ENCODE peak calls at places on chromosomes 7 and 10, in six cellular contexts. R is CD8-positive, alpha-beta memory T cell; Q is fibroblast of lung; Y is H7; B is mammary epithelial cell; P is CD4-positive, alpha-beta memory T cell. L is an unnamed sample.

GRCh38 chr7:24227068-24227467 is 56.9 kb upstream of the NPY start:
- DNase-seq in B (no peak), Y (no peak), R (no peak), Q (no peak), P (peak; percentile 8), L (no peak)

GRCh38 chr7:22443370-22444180 is 56.4 kb downstream of the STEAP1B start:
- DNase-seq in R (no peak), Y (no peak), B (peak; percentile 24), P (no peak), Q (peak; percentile 50), L (no peak)

GRCh38 chr7:43636093-43636492 is 53.2 kb downstream of the STK17A start:
- DNase-seq in Q (peak; percentile 93), B (peak; percentile 91), P (no peak), R (no peak), Y (no peak), L (peak; percentile 14)

GRCh38 chr7:111083423-111083822 is 7.5 kb upstream of the LRRN3 start:
- DNase-seq in R (peak; percentile 84), Y (no peak), Q (peak; percentile 69), P (peak; percentile 66), B (no peak), L (no peak)

GRCh38 chr10:89332092-89332633 is 4.4 kb downstream of the IFIT3 start:
- DNase-seq in B (peak; percentile 45), Y (no peak), Q (peak; percentile 60), R (peak; percentile 60), P (peak; percentile 55), L (no peak)

GRCh38 chr7:92159-92767 is 100.1 kb upstream of the FAM20C start:
- DNase-seq in Q (no peak), P (no peak), R (no peak), Y (peak; percentile 59), B (no peak), L (no peak)

GRCh38 chr10:6478722-6479121 is 101.4 kb downstream of the PRKCQ start:
- DNase-seq in R (no peak), Y (peak; percentile 43), Q (no peak), P (no peak), B (no peak), L (no peak)

GRCh38 chr7:134605978-134606923 is 40.4 kb upstream of the BPGM start:
- DNase-seq in Y (peak; percentile 37), Q (peak; percentile 34), B (no peak), R (peak; percentile 46), P (peak; percentile 52), L (peak; percentile 26)

GRCh38 chr10:29011511-29011910 is 277.4 kb upstream of the LYZL1 start:
- DNase-seq in R (no peak), Q (peak; percentile 57), P (no peak), Y (no peak), B (no peak), L (no peak)

GRCh38 chr10:3067859-3068179 is 471 bp downstream of the PFKP start:
- DNase-seq in Y (peak; percentile 81), Q (no peak), P (no peak), R (no peak), B (no peak), L (no peak)

GRCh38 chr10:49144021-49144720 is 10.3 kb upstream of the FAM170B start:
- DNase-seq in B (no peak), Y (no peak), Q (no peak), P (no peak), R (no peak), L (no peak)

GRCh38 chr7:665251-665650 is 61.2 kb upstream of the DNAAF5 start:
- DNase-seq in Y (peak; percentile 84), Q (peak; percentile 65), P (no peak), B (no peak), R (no peak), L (no peak)

GRCh38 chr7:18552311-18552916 is 56.9 kb downstream of the HDAC9 start:
- DNase-seq in Y (no peak), B (no peak), P (no peak), R (no peak), Q (no peak), L (no peak)

GRCh38 chr10:6694447-6695155 is 114.5 kb upstream of the PRKCQ start:
- DNase-seq in B (peak; percentile 41), Y (no peak), Q (peak; percentile 10), R (no peak), P (no peak), L (peak; percentile 72)

DNA sequence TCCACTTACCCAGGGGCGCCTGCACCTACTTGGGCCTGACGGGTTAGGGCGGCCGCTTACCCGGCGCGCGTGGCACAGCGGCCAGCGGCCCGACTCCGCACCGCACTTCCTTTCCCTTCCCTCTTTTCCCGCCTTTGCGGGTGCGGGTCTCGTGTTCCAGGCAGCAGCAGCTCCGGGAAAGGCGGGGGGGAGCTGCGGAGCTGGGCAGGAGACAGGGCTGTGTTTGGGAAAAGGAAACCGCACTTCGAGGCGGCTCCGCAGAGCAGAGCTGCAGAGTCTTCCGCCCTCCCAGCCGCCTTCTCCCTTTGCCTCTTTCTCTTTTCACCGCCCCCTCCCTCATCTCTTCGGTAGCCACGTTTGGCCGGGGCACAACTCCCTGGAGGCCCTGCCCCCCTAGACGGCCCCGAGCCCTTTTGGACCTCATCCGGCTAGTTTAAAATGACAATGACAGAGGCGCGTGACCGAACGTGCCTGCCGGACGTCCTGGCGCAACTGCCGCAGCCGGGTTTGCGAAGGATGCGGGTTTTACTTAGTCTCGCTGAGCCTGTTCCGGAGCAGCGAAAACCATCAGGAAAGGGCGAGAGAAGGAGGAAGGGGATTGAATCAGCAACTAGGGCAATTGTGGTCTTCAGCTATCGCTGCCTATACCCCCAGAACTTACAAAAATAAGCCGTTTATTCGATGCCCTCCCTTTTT is 7.9 kb upstream of the PAX2 start:
- DNase-seq in Q (no peak), Y (peak; percentile 91), R (no peak), B (no peak), P (no peak), L (no peak)
- H3K27me3 ChIP-seq in Q (peaks cover 88% of the 10 kb centered on the region), Y (peaks cover 100% of the 10 kb centered on the region), R (peaks cover 64% of the 10 kb centered on the region), B (peaks cover 75% of the 10 kb centered on the region), P (peaks cover 53% of the 10 kb centered on the region), L (peaks cover 41% of the 10 kb centered on the region)

DNA sequence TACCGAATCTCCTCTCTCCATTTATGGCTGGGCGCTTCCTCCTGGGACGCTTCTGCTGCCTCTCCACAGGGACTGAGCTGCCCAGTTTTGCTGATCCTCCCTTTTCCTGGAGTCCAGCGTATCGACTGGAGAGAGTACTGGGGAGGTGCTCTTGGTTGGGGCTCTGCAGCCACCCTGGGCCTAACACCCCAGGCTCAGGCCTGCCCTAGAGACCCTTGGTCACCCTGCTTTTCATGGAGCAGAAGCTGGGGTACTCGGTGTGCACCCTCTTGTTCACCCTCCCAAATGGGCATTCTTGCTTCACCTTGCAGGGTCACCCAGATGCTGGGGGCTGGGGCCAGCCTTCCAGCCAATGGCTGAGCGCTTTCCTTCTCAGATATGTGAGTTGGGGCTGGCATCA is 88.8 kb upstream of the RET start:
- DNase-seq in P (no peak), Q (no peak), Y (peak; percentile 31), B (no peak), R (no peak), L (no peak)
- H3K4me3 ChIP-seq in P (no peak overlapping the region), Q (no peak overlapping the region), Y (no peak overlapping the region), B (no peak overlapping the region), R (no peak overlapping the region), L (no peak overlapping the region)

GRCh38 chr7:30149640-30150272 is 15.0 kb downstream of the MTURN start:
- DNase-seq in Y (no peak), Q (no peak), P (no peak), B (no peak), R (no peak), L (no peak)
- H3K27me3 ChIP-seq in Y (no peaks in the 10 kb centered on the region), Q (no peaks in the 10 kb centered on the region), P (no peaks in the 10 kb centered on the region), B (no peaks in the 10 kb centered on the region), R (no peaks in the 10 kb centered on the region), L (no peaks in the 10 kb centered on the region)

GRCh38 chr10:128712661-128713060 is 586.4 kb upstream of the MKI67 start:
- DNase-seq in Y (no peak), B (no peak), P (no peak), Q (no peak), R (no peak), L (no peak)
- H3K4me3 ChIP-seq in Y (no peak overlapping the region), B (no peak overlapping the region), P (no peak overlapping the region), Q (no peak overlapping the region), R (no peak overlapping the region), L (no peak overlapping the region)

GRCh38 chr7:158589653-158590052 is 2.0 kb upstream of the PTPRN2 start:
- DNase-seq in Q (no peak), R (no peak), Y (no peak), P (no peak), B (no peak), L (no peak)
- H3K27me3 ChIP-seq in Q (peaks cover 27% of the 10 kb centered on the region), R (peaks cover 25% of the 10 kb centered on the region), Y (peaks cover 52% of the 10 kb centered on the region), P (peaks cover 16% of the 10 kb centered on the region), B (peaks cover 10% of the 10 kb centered on the region), L (no peaks in the 10 kb centered on the region)

GRCh38 chr10:25177754-25178135 is 2.9 kb downstream of the GPR158 start:
- DNase-seq in P (no peak), B (no peak), Q (no peak), R (no peak), Y (no peak), L (no peak)

GRCh38 chr10:25177093-25177753 is 2.4 kb downstream of the GPR158 start:
- DNase-seq in Y (no peak), B (no peak), Q (no peak), R (no peak), P (no peak), L (no peak)

GRCh38 chr10:25175527-25176420 is 973 bp downstream of the GPR158 start:
- DNase-seq in Y (peak; percentile 72), Q (peak; percentile 31), P (no peak), R (no peak), B (no peak), L (no peak)

GRCh38 chr10:25176421-25176968 is 1.7 kb downstream of the GPR158 start:
- DNase-seq in R (no peak), Y (peak; percentile 61), P (no peak), Q (peak; percentile 4), B (no peak), L (no peak)

DNA sequence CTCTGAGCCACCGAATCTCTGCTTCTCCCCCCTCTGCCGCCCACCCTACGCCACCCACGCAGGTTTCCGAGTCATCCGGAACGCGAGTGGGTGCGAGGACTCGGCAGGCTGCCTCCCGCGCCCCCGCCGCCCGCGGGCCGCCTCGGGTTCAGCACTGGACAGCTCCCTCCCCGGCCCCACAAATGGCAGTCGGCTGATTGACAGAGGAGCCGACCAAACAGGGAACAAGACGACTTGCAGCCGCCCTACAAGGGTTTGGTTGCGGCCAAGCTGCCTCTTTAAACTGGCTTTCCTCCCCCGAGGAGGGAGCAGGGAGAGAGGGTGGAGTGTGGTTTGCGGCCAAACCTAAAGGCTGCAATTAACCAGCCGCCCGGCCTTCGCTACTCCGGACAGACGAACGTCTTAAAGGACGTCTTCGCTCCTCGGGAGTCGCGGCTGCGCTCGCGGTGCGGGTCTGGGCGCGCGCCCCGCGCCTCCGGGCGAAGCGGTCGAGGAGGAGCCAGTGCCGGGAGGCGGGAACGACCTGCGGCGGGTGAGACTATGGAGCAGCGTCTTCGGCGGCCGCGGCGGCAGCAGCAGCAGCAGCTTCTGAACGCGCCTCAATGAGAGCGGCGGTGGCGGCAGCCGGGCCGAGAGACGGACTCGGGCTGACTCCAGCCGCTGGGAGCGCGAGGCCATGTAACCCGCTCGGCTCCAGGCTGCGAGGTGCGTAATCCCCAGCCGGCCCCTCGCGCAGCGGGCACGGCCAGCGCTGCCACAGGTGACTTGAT is at the start of gene GPR158:
- DNase-seq in P (peak; percentile 36), B (peak; percentile 91), Q (peak; percentile 98), Y (peak; percentile 94), R (peak; percentile 46), L (peak; percentile 87)
- H3K4me3 ChIP-seq in P (no peak within 1 kb of the TSS), B (peak within 1 kb of the TSS; percentile 51), Q (peak within 1 kb of the TSS; percentile 53), Y (peak within 1 kb of the TSS; percentile 77), R (no peak within 1 kb of the TSS), L (peak within 1 kb of the TSS; percentile 18)

DNA sequence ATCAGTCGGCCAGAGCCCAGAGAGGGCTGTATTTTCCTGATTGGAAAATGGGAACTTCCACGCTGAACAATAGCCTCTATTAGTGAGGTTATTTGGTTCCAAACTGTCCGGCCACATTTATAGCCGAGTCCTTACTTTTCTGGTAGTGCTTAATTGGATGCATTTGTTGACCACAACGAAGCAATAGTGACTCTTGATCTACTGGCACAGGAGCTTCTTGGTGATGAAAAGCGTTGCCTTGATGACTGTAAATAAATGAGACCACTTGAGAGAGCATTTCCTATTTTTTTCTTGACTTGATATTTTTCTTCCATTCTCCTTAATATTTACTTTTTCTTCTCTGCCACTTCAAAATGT is 4.8 kb upstream of the SP8 start:
- DNase-seq in P (no peak), B (no peak), Q (no peak), R (no peak), Y (no peak), L (no peak)
- H3K27me3 ChIP-seq in P (peaks cover 82% of the 10 kb centered on the region), B (peaks cover 25% of the 10 kb centered on the region), Q (peaks cover 43% of the 10 kb centered on the region), R (peaks cover 77% of the 10 kb centered on the region), Y (peaks cover 67% of the 10 kb centered on the region), L (peaks cover 24% of the 10 kb centered on the region)

L was measured in MG63.